ENCODE peak calls at places on chromosomes 11 and 22, in four cellular contexts. K is H1, S is neural progenitor cell, X is keratinocyte. G is an unnamed sample.

GRCh38 chr11:44788536-44789227 is 61.9 kb downstream of the TSPAN18 start:
- DNase-seq in K (no peak), X (no peak), S (no peak), G (no peak)

GRCh38 chr22:40797427-40797826 is 21.7 kb downstream of the SLC25A17 start:
- DNase-seq in K (no peak), X (no peak), S (no peak), G (no peak)

GRCh38 chr11:100574894-100575769 is 112.0 kb upstream of the ARHGAP42 start:
- DNase-seq in K (no peak), S (no peak), X (no peak), G (peak; percentile 45)

GRCh38 chr11:127106142-127106541 is 105.6 kb upstream of the KIRREL3 start:
- DNase-seq in K (no peak), S (peak; percentile 72), X (no peak), G (no peak)

GRCh38 chr22:42343136-42343484 is 72.7 kb upstream of the TCF20 start:
- DNase-seq in X (no peak), K (no peak), S (no peak), G (no peak)

GRCh38 chr22:40758390-40758789 is 60.8 kb downstream of the SLC25A17 start:
- DNase-seq in K (no peak), S (no peak), X (peak; percentile 38), G (no peak)

GRCh38 chr22:36008131-36008530 is 20.5 kb downstream of the RBFOX2 start:
- DNase-seq in S (no peak), K (no peak), X (no peak), G (no peak)

GRCh38 chr22:37818397-37819099 is 4.6 kb upstream of the GALR3 start:
- DNase-seq in K (no peak), S (peak; percentile 78), X (no peak), G (no peak)

GRCh38 chr11:57161351-57161750 is 20.4 kb upstream of the LRRC55 start:
- DNase-seq in X (no peak), K (no peak), S (no peak), G (no peak)

GRCh38 chr11:38460901-38461300 is 1862.9 kb upstream of the RAG2 start:
- DNase-seq in X (no peak), S (no peak), K (no peak), G (no peak)

GRCh38 chr22:50209893-50210292 is 9.1 kb downstream of the SELENOO start:
- DNase-seq in X (no peak), S (peak; percentile 65), K (no peak), G (no peak)

GRCh38 chr22:41696714-41697113 is 2.6 kb upstream of the MEI1 start:
- DNase-seq in X (no peak), S (no peak), K (no peak), G (no peak)

GRCh38 chr11:8910662-8911039 is 338 bp upstream of the AKIP1 start:
- DNase-seq in X (no peak), K (no peak), S (no peak), G (no peak)

GRCh38 chr22:21932347-21932746 is 20.3 kb downstream of the PPM1F start:
- DNase-seq in K (no peak), X (no peak), S (no peak), G (no peak)

GRCh38 chr11:28981331-28981865 is 873.2 kb downstream of the METTL15 start:
- DNase-seq in K (no peak), X (no peak), S (no peak), G (no peak)

GRCh38 chr11:50298182-50298988 is 265.7 kb downstream of the OR4C45 start:
- DNase-seq in X (no peak), S (no peak), K (no peak), G (no peak)

GRCh38 chr11:131064373-131064991 is 148.2 kb upstream of the SNX19 start:
- DNase-seq in S (peak; percentile 88), X (no peak), K (peak; percentile 82), G (peak; percentile 22)

GRCh38 chr22:21984793-21985192 is 2.2 kb upstream of the TOP3B start:
- DNase-seq in S (peak; percentile 79), X (no peak), K (peak; percentile 36), G (no peak)

GRCh38 chr11:41926339-41926738 is 466.9 kb upstream of the LRRC4C start:
- DNase-seq in S (no peak), K (no peak), X (no peak), G (no peak)

GRCh38 chr11:6357222-6357621 is 33.1 kb upstream of the SMPD1 start:
- DNase-seq in K (no peak), S (no peak), X (peak; percentile 28), G (no peak)

GRCh38 chr22:24494535-24495364 is at the start of gene UPB1:
- DNase-seq in X (no peak), K (no peak), S (peak; percentile 42), G (no peak)

GRCh38 chr11:22115470-22116037 is 77.3 kb upstream of the ANO5 start:
- DNase-seq in X (no peak), S (no peak), K (no peak), G (no peak)

GRCh38 chr11:109424893-109425292 is 2.9 kb downstream of the C11orf87 start:
- DNase-seq in K (peak; percentile 27), S (peak; percentile 83), X (no peak), G (no peak)

GRCh38 chr11:79263001-79263400 is 177.8 kb downstream of the TENM4 start:
- DNase-seq in K (no peak), X (no peak), S (no peak), G (no peak)

GRCh38 chr11:290621-291231 is 1.8 kb downstream of the PGGHG start:
- DNase-seq in X (no peak), K (no peak), S (no peak), G (no peak)

GRCh38 chr11:90774727-90775572 is 552.1 kb upstream of the CHORDC1 start:
- DNase-seq in K (peak; percentile 10), S (peak; percentile 66), X (no peak), G (no peak)

GRCh38 chr11:18765554-18765953 is 26.0 kb downstream of the PTPN5 start:
- DNase-seq in X (no peak), S (no peak), K (no peak), G (no peak)

GRCh38 chr11:11960687-11961086 is 47.7 kb downstream of the DKK3 start:
- DNase-seq in X (no peak), K (no peak), S (no peak), G (no peak)

GRCh38 chr22:48722661-48723060 is 1105.0 kb downstream of the BRD1 start:
- DNase-seq in K (no peak), X (no peak), S (no peak), G (no peak)
- H3K4me3 ChIP-seq in K (no peak overlapping the region), X (no peak overlapping the region), S (no peak overlapping the region), G (no peak overlapping the region)

DNA sequence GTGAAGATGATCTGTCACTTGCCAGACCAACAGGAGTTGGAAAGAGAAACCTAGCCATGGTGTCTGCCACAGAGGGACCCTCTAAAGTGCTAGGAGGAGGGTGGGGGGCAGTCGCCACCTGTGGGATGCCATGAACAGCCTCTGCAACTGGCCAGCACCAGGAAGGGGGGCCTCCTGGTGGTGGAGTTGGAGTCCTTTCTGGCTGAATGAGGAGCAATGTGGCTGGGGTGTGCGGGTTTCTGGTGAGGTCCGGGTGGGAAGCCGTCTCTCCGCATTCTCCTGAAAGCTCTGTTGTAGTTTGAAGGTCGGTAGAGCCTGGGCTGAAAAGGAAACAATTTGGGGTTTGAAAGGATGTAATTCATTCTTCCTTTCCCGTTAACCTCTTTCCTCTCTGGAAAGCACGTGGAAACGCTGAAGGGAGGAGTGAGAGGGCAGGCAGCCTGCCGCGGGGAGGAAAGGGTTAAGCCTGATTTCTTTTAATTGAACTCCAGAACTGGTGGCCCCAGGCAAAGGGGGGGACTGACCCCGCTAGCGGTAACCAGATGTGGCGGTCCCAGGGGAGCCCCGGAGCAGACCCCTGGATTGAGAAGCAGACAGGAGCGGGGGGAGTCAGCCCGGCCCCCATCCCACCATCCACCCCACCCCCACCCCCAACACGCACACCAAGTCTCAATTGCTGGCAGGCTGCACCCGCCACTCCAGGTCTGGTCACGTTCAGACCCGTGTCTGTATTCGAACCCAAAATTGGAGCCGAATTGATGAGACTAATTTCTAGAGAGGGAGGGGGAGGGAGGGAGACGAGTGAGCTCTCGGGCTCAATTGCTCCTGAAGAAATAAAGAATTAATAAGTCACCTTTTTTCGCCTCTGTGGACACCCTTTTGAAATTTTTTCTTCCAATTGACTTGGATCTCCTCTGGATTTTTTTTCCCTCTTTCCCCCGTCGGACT is 1.8 kb upstream of the FLI1 start:
- DNase-seq in S (peak; percentile 63), K (no peak), X (no peak), G (no peak)
- TF ChIP-seq EZH2 in S (no peak), K (no peak), X (no peak), G (no peak)

GRCh38 chr11:35049906-35050531 is 89.0 kb upstream of the CD44 start:
- DNase-seq in K (no peak), S (no peak), X (no peak), G (no peak)
- H3K9me3 ChIP-seq in K (no peaks in the 10 kb centered on the region), S (no peaks in the 10 kb centered on the region), X (no peaks in the 10 kb centered on the region), G (no peaks in the 10 kb centered on the region)

GRCh38 chr11:117876049-117876340 is 463 bp downstream of the FXYD6 start:
- DNase-seq in S (no peak), K (no peak), X (no peak), G (no peak)
- H3K4me3 ChIP-seq in S (peak overlapping the region; percentile 72), K (peak overlapping the region; percentile 86), X (no peak overlapping the region), G (peak overlapping the region; percentile 80)

G was measured in SK-N-MC.